ENCODE peak calls at places on chromosomes 7 and 10, in six cellular contexts. Q is naive thymus-derived CD8-positive, alpha-beta T cell; I is iPS-NIHi11; T is neural crest cell; C is glomerular endothelial cell; K is C1 segment of cervical spinal cord. X is an unnamed sample.

GRCh38 chr7:101690061-101690460 is 61.0 kb upstream of the MYL10 start:
- DNase-seq in T (no peak), K (no peak), I (no peak), C (no peak), Q (no peak), X (no peak)

GRCh38 chr10:29191674-29192073 is 97.2 kb upstream of the LYZL1 start:
- DNase-seq in C (no peak), T (no peak), I (no peak), Q (no peak), K (no peak), X (no peak)

GRCh38 chr10:79045566-79046175 is 23.1 kb upstream of the ZMIZ1 start:
- DNase-seq in T (no peak), C (no peak), I (no peak), K (no peak), Q (no peak), X (no peak)

GRCh38 chr7:41051062-41051461 is 651.8 kb downstream of the INHBA start:
- DNase-seq in T (no peak), K (no peak), Q (no peak), I (no peak), C (no peak), X (no peak)

GRCh38 chr7:127886248-127886647 is 145.0 kb downstream of the LRRC4 start:
- DNase-seq in Q (no peak), T (no peak), C (no peak), I (no peak), K (no peak), X (no peak)

GRCh38 chr7:118777308-118777707 is 552.8 kb downstream of the ANKRD7 start:
- DNase-seq in T (no peak), Q (no peak), C (no peak), I (peak), K (no peak), X (no peak)

GRCh38 chr7:142909921-142910521 is 23.5 kb downstream of the TRPV5 start:
- DNase-seq in T (no peak), C (no peak), Q (no peak), K (no peak), I (no peak), X (no peak)

GRCh38 chr10:71888248-71888622 is 37.2 kb upstream of the PSAP start:
- DNase-seq in C (no peak), Q (no peak), K (no peak), I (no peak), T (no peak), X (no peak)

GRCh38 chr10:9222917-9223316 is 1168.4 kb downstream of the GATA3 start:
- DNase-seq in I (no peak), Q (no peak), C (no peak), K (no peak), T (no peak), X (no peak)

GRCh38 chr7:17548014-17548653 is 249.7 kb downstream of the AHR start:
- DNase-seq in I (peak), Q (no peak), K (no peak), C (no peak), T (no peak), X (no peak)

GRCh38 chr10:44352316-44353127 is 32.4 kb downstream of the CXCL12 start:
- DNase-seq in I (no peak), K (no peak), Q (no peak), C (no peak), T (no peak), X (no peak)

GRCh38 chr7:51785171-51785570 is 468.6 kb upstream of the COBL start:
- DNase-seq in C (no peak), Q (no peak), I (no peak), K (no peak), T (no peak), X (no peak)

GRCh38 chr7:64504581-64505120 is 58.2 kb downstream of the ZNF680 start:
- DNase-seq in K (no peak), I (no peak), Q (no peak), T (no peak), C (no peak), X (no peak)

GRCh38 chr10:69217119-69217754 is 2.9 kb upstream of the HKDC1 start:
- DNase-seq in I (no peak), Q (no peak), C (no peak), T (no peak), K (no peak), X (no peak)

GRCh38 chr7:1811850-1812692 is 142.0 kb downstream of the ELFN1 start:
- DNase-seq in I (peak), Q (no peak), T (no peak), K (no peak), C (no peak), X (no peak)

GRCh38 chr7:106060394-106060920 is 51.7 kb downstream of the SYPL1 start:
- DNase-seq in Q (no peak), K (no peak), C (no peak), T (no peak), I (no peak), X (no peak)

GRCh38 chr7:69373171-69374035 is 224.9 kb upstream of the AUTS2 start:
- DNase-seq in C (no peak), K (no peak), Q (no peak), I (no peak), T (no peak), X (no peak)

GRCh38 chr7:154440058-154440457 is 387.9 kb downstream of the DPP6 start:
- DNase-seq in I (no peak), T (no peak), C (no peak), Q (no peak), K (no peak), X (no peak)

GRCh38 chr10:1268856-1269255 is 212.7 kb downstream of the WDR37 start:
- DNase-seq in I (no peak), T (no peak), Q (no peak), C (no peak), K (no peak), X (no peak)

GRCh38 chr7:41809487-41810257 is 106.8 kb upstream of the INHBA start:
- DNase-seq in T (no peak), I (no peak), Q (no peak), K (no peak), C (no peak), X (no peak)